ENCODE peak calls at places on chromosome 20, in four cellular contexts. O is lung; I is DMS153; W is activated naive CD8-positive, alpha-beta T cell treated with anti-CD3 and anti-CD28 coated beads, Interleukin-2, amount 10 ng/mL, durations not matched to agents 7 days and 5 days. S is an unnamed sample.

GRCh38 chr20:20060234-20060998 is 8.1 kb downstream of the CFAP61 start:
- DNase-seq in W (no peak), O (no peak), I (no peak), S (no peak)

GRCh38 chr20:61655591-61655990 is 403.5 kb downstream of the CDH4 start:
- DNase-seq in W (no peak), O (no peak), I (no peak), S (no peak)

GRCh38 chr20:62918830-62919229 is 7.5 kb downstream of the DIDO1 start:
- DNase-seq in W (peak), O (no peak), I (no peak), S (no peak)

GRCh38 chr20:63625771-63626423 is 1.0 kb downstream of the GMEB2 start:
- DNase-seq in O (no peak), W (peak), I (no peak), S (no peak)

GRCh38 chr20:7704021-7704420 is 236.2 kb downstream of the HAO1 start:
- DNase-seq in I (no peak), W (no peak), O (no peak), S (no peak)

GRCh38 chr20:38229376-38230252 is 30.9 kb downstream of the KIAA1755 start:
- DNase-seq in O (no peak), W (no peak), I (no peak), S (no peak)

GRCh38 chr20:37071481-37071911 is 24.3 kb downstream of the RBL1 start:
- DNase-seq in O (no peak), W (no peak), I (no peak), S (no peak)

GRCh38 chr20:6122111-6122872 is 538 bp downstream of the FERMT1 start:
- DNase-seq in O (no peak), I (no peak), W (no peak), S (peak)

GRCh38 chr20:31841928-31842327 is 3.5 kb downstream of the FOXS1 start:
- DNase-seq in O (no peak), I (no peak), W (no peak), S (no peak)

GRCh38 chr20:45857836-45858250 is 429 bp downstream of the ZSWIM3 start:
- DNase-seq in O (no peak), W (no peak), I (no peak), S (no peak)

GRCh38 chr20:63942250-63943006 is 13.8 kb downstream of the UCKL1 start:
- DNase-seq in O (peak), W (peak), I (no peak), S (no peak)

GRCh38 chr20:21515300-21516179 is 1.7 kb upstream of the NKX2-2 start:
- DNase-seq in O (no peak), W (peak), I (no peak), S (no peak)

GRCh38 chr20:571754-572331 is 28.3 kb upstream of the CSNK2A1 start:
- DNase-seq in O (peak), I (no peak), W (no peak), S (no peak)

GRCh38 chr20:33791959-33792597 is 19.1 kb upstream of the CHMP4B start:
- DNase-seq in I (no peak), W (peak), O (peak), S (no peak)

GRCh38 chr20:45848969-45849582 is 8.1 kb downstream of the ACOT8 start:
- DNase-seq in W (no peak), I (no peak), O (no peak), S (no peak)

GRCh38 chr20:24141111-24141510 is 152.5 kb upstream of the GGTLC1 start:
- DNase-seq in I (no peak), O (no peak), W (no peak), S (no peak)

S was measured in esophagus muscularis mucosa.